ENCODE peak calls at places on chromosomes 6 and 20, in five cellular contexts. B is kidney epithelial cell, S is IMR-90, O is esophagus squamous epithelium, X is astrocyte of the cerebellum. A is an unnamed sample.

GRCh38 chr20:1804554-1804956 is 90.7 kb upstream of the SIRPA start:
- DNase-seq in X (no peak), S (no peak), O (no peak), B (no peak), A (no peak)

GRCh38 chr6:129099696-129100095 is 216.8 kb downstream of the LAMA2 start:
- DNase-seq in O (no peak), X (no peak), S (no peak), B (no peak), A (no peak)

GRCh38 chr6:164142312-164142711 is 727.8 kb downstream of the QKI start:
- DNase-seq in S (no peak), X (no peak), O (no peak), B (no peak), A (no peak)

GRCh38 chr20:51876511-51876910 is 74.2 kb upstream of the SALL4 start:
- DNase-seq in S (no peak), B (no peak), O (no peak), X (no peak), A (no peak)

GRCh38 chr6:154766288-154766687 is 33.1 kb downstream of the SCAF8 start:
- DNase-seq in S (no peak), O (no peak), B (no peak), X (no peak), A (no peak)

GRCh38 chr6:36339156-36339555 is 2.5 kb upstream of the BNIP5 start:
- DNase-seq in S (no peak), B (no peak), O (no peak), X (no peak), A (no peak)

GRCh38 chr20:61668064-61668463 is 397.6 kb downstream of the TAF4 start:
- DNase-seq in B (no peak), X (no peak), O (no peak), S (no peak), A (no peak)

GRCh38 chr6:56399672-56400263 is 152.4 kb upstream of the COL21A1 start:
- DNase-seq in S (no peak), B (peak), X (no peak), O (no peak), A (no peak)

GRCh38 chr6:118968416-118968815 is 33.5 kb upstream of the MCM9 start:
- DNase-seq in B (no peak), O (no peak), S (peak), X (peak), A (no peak)

GRCh38 chr6:39602590-39603319 is 122.5 kb downstream of the KIF6 start:
- DNase-seq in X (no peak), B (no peak), S (no peak), O (no peak), A (no peak)

GRCh38 chr6:15791401-15792137 is 128.7 kb upstream of the DTNBP1 start:
- DNase-seq in X (no peak), S (no peak), O (no peak), B (peak), A (no peak)

DNA sequence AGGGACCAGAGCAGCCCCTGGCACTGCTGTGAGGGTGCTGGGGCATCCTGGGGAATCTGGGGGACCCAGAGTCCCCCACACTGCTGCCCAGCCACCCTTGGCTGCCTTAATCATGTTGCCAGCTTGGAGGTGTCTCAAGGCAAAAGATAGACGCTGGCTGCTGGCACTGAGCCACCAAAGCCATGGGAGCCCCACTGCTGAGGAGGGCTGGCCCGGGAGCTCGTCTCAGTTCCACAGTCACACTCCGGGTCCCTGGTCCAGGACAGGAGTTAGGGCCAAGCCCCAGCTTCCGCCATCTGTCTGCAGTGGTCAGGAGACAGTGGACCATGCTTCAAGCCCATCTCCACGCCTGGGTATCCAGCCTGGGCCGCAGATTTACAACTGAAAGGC is 41.0 kb upstream of the HMGA1 start:
- DNase-seq in X (no peak), B (no peak), S (no peak), O (no peak), A (no peak)
- H3K4me3 ChIP-seq in X (no peak), B (no peak), S (no peak), O (peak), A (no peak)

GRCh38 chr6:136289327-136289578 is 393 bp downstream of the BCLAF1 start:
- DNase-seq in S (peak), X (peak), O (peak), B (peak), A (peak)

GRCh38 chr6:136284909-136285308 is 4.7 kb downstream of the BCLAF1 start:
- DNase-seq in O (no peak), X (no peak), B (peak), S (peak), A (peak)

GRCh38 chr6:136290406-136291010 is 862 bp upstream of the BCLAF1 start:
- DNase-seq in X (peak), O (peak), S (peak), B (peak), A (peak)

GRCh38 chr6:136289579-136290405 is at the start of gene BCLAF1:
- DNase-seq in S (peak), O (peak), X (peak), B (peak), A (peak)

DNA sequence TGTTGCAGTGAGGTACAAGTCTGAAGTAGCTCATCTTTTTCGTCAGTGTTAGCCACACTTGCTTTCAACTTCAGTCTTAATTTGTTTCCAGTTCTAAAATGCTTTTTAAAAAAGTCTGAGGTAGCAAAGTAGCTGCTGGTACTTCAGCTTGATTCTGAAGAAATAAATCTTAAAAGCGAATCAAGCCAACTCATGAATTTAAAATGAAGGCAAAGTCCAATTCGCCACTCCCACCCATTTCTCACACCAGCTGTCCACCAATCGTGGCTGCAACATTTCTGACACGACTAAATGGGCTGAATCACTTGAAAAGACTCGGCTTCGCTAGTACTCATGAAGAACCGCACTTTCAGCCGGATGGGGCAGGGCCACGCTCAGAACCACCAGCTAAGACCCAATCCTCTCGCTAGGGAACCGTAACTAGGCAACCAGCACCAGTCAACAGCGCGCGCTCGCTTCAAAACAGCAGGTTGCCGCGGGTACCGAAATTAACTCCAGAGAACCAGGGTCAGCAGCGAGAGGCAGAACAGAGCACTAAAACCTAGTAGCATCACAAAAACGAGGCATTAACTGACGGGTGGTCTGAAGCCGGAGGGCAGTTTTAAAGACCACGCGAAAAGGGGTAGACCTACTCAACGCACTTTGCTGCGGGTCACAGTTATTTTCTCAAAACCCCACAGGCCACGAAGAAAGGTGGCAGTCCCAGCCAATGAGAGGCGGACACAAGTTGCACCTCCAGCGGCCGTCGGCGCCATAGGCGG is 900 bp downstream of the BCLAF1 start:
- DNase-seq in X (peak), S (peak), B (peak), O (peak), A (peak)
- TF ChIP-seq CTCF in X (peak), S (no peak), B (no peak), O (peak), A (no peak)

GRCh38 chr20:34310481-34311117 is 7.4 kb upstream of the AHCY start:
- DNase-seq in X (no peak), B (no peak), S (no peak), O (no peak), A (no peak)

GRCh38 chr20:34315236-34315635 is 12.1 kb upstream of the AHCY start:
- DNase-seq in B (no peak), S (no peak), X (no peak), O (no peak), A (no peak)

GRCh38 chr20:34311118-34312023 is 8.2 kb upstream of the AHCY start:
- DNase-seq in B (no peak), O (no peak), S (no peak), X (no peak), A (no peak)

GRCh38 chr20:34312024-34312460 is 8.9 kb upstream of the AHCY start:
- DNase-seq in O (no peak), B (no peak), S (no peak), X (no peak), A (no peak)

GRCh38 chr20:34312544-34313217 is 9.5 kb upstream of the AHCY start:
- DNase-seq in B (peak), X (peak), O (peak), S (peak), A (peak)
- H3K4me3 ChIP-seq in B (no peak), X (peak), O (peak), S (peak), A (peak)

DNA sequence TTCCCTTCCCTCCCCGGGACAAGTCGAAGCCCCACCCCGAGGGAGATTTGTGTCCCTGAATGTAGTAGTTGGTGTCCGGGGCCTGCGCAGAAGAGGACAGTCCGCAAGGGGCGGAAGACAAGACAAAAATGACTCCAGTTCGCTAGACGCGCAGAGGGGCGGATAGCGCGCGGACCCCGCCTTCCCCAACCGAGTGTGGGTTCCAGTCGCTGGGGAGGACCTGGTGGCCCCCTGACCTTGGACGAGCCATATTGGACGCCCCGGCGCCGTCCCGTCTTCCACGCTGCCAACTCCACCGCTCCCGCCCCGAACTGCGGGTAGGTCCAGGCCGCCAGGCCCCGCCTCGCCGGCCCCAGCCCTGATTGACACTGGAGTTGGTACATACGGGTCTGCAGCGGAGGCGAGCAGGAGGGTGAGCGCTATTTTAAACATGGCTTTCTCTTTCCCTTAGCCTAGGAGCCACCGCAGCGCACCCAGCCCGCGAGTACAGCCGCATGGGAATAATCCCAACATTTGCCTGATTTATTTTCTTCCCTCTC is 802 bp downstream of the HMGN3 start:
- DNase-seq in S (peak), X (peak), B (peak), O (peak), A (peak)
- TF ChIP-seq CTCF in S (peak), X (peak), B (peak), O (peak), A (peak)

GRCh38 chr20:58910473-58910872 is 58.0 kb downstream of the GNAS start:
- DNase-seq in B (no peak), X (no peak), O (no peak), S (no peak), A (no peak)

GRCh38 chr20:58908941-58909340 is 56.4 kb downstream of the GNAS start:
- DNase-seq in B (no peak), S (no peak), X (no peak), O (no peak), A (no peak)

GRCh38 chr20:58911309-58911708 is 58.8 kb downstream of the GNAS start:
- DNase-seq in B (no peak), S (no peak), X (no peak), O (no peak), A (no peak)

GRCh38 chr20:58908216-58908615 is 55.7 kb downstream of the GNAS start:
- DNase-seq in B (no peak), O (no peak), X (no peak), S (no peak), A (no peak)

GRCh38 chr20:58909585-58909984 is 57.1 kb downstream of the GNAS start:
- DNase-seq in S (no peak), O (no peak), X (no peak), B (no peak), A (no peak)
- H3K4me3 ChIP-seq in S (no peak), O (no peak), X (no peak), B (no peak), A (no peak)

DNA sequence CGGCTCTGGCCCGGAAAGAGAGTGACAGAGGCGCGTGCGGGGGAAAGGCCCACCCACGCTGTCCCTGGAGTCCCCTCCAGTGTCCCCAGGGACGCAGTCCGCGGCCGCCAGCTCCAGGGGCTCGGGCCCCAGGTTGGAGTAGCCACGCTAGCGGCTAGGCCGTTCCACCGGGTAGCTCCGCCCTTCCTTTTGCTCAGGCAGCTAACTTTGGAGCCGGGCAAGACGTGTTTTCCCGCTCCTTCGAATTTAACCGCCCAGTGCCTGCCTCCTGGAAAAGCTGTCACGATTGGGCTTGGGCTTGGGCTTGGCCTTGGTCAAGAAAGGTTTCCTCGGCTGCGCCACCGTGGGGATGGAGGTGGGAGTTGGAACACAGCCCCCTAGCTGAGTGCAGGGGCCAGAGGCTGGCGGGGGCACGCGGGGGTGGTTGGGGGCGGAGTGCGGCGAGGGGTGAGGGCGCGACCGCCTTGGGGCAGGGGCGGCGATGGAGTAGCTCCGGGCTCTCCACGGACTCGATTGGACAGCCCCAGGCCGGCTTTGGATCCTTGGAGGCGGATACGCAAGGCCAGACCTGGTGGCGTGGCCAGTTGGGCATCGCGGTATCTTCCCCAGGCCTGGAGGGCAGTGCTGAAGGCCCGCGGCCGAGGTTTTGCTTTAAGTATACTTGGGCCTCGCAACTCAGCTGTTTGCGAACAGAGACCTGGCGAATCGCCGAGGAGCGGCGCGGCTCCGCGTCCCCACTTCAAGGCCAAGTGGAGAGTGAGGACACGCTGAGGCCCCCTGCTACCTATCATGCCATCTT is 4.5 kb downstream of the LINC00237 start:
- DNase-seq in S (no peak), B (no peak), X (no peak), O (no peak), A (no peak)
- TF ChIP-seq CTCF in S (no peak), B (no peak), X (no peak), O (no peak), A (no peak)